ENCODE peak calls at places on chromosomes 3 and 15, in eight cellular contexts. One of them, this sample, is unnamed.

GRCh38 chr3:30232142-30232541 is 374.3 kb upstream of the TGFBR2 start:
- DNase-seq in gastrocnemius medialis: peak; percentile 27
- DNase-seq in progenitor cell of endocrine pancreas: no peak
- DNase-seq in nephron progenitor cell: no peak
- DNase-seq in mucosa of descending colon: peak; percentile 10
- DNase-seq in bronchial epithelial cell: peak; percentile 15
- DNase-seq in cardiac muscle cell: no peak
- DNase-seq in HCT116: no peak
- DNase-seq in this sample: no peak

GRCh38 chr3:155983834-155984474 is 113.5 kb downstream of the GMPS start:
- DNase-seq in gastrocnemius medialis: no peak
- DNase-seq in progenitor cell of endocrine pancreas: no peak
- DNase-seq in nephron progenitor cell: no peak
- DNase-seq in mucosa of descending colon: no peak
- DNase-seq in bronchial epithelial cell: no peak
- DNase-seq in cardiac muscle cell: peak; percentile 31
- DNase-seq in HCT116: no peak
- DNase-seq in this sample: no peak

GRCh38 chr3:59581000-59581399 is 531.2 kb upstream of the CFAP20DC start:
- DNase-seq in gastrocnemius medialis: no peak
- DNase-seq in progenitor cell of endocrine pancreas: no peak
- DNase-seq in nephron progenitor cell: no peak
- DNase-seq in mucosa of descending colon: no peak
- DNase-seq in bronchial epithelial cell: peak; percentile 61
- DNase-seq in cardiac muscle cell: no peak
- DNase-seq in HCT116: no peak
- DNase-seq in this sample: no peak

GRCh38 chr3:189772584-189772983 is 141.4 kb downstream of the TP63 start:
- DNase-seq in gastrocnemius medialis: no peak
- DNase-seq in progenitor cell of endocrine pancreas: no peak
- DNase-seq in nephron progenitor cell: no peak
- DNase-seq in mucosa of descending colon: no peak
- DNase-seq in bronchial epithelial cell: no peak
- DNase-seq in cardiac muscle cell: no peak
- DNase-seq in HCT116: no peak
- DNase-seq in this sample: no peak

GRCh38 chr15:83717010-83717409 is 63.1 kb downstream of the ADAMTSL3 start:
- DNase-seq in gastrocnemius medialis: no peak
- DNase-seq in progenitor cell of endocrine pancreas: no peak
- DNase-seq in nephron progenitor cell: no peak
- DNase-seq in mucosa of descending colon: no peak
- DNase-seq in bronchial epithelial cell: no peak
- DNase-seq in cardiac muscle cell: no peak
- DNase-seq in HCT116: no peak
- DNase-seq in this sample: no peak

GRCh38 chr3:44125882-44126281 is 115.8 kb upstream of the TOPAZ1 start:
- DNase-seq in gastrocnemius medialis: no peak
- DNase-seq in progenitor cell of endocrine pancreas: no peak
- DNase-seq in nephron progenitor cell: no peak
- DNase-seq in mucosa of descending colon: no peak
- DNase-seq in bronchial epithelial cell: peak; percentile 29
- DNase-seq in cardiac muscle cell: peak; percentile 48
- DNase-seq in HCT116: no peak
- DNase-seq in this sample: no peak

GRCh38 chr3:196941846-196942225 is 492 bp downstream of the NCBP2 start:
- DNase-seq in gastrocnemius medialis: no peak
- DNase-seq in progenitor cell of endocrine pancreas: no peak
- DNase-seq in nephron progenitor cell: peak; percentile 68
- DNase-seq in mucosa of descending colon: peak; percentile 71
- DNase-seq in bronchial epithelial cell: peak; percentile 32
- DNase-seq in cardiac muscle cell: peak; percentile 78
- DNase-seq in HCT116: no peak
- DNase-seq in this sample: no peak

GRCh38 chr3:104437131-104437750 is 929.5 kb upstream of the ALCAM start:
- DNase-seq in gastrocnemius medialis: no peak
- DNase-seq in progenitor cell of endocrine pancreas: no peak
- DNase-seq in nephron progenitor cell: no peak
- DNase-seq in mucosa of descending colon: no peak
- DNase-seq in bronchial epithelial cell: peak; percentile 57
- DNase-seq in cardiac muscle cell: no peak
- DNase-seq in HCT116: peak; percentile 38
- DNase-seq in this sample: no peak

GRCh38 chr3:56595956-56596355 is 39.0 kb downstream of the CCDC66 start:
- DNase-seq in gastrocnemius medialis: no peak
- DNase-seq in progenitor cell of endocrine pancreas: no peak
- DNase-seq in nephron progenitor cell: no peak
- DNase-seq in mucosa of descending colon: no peak
- DNase-seq in bronchial epithelial cell: no peak
- DNase-seq in cardiac muscle cell: no peak
- DNase-seq in HCT116: no peak
- DNase-seq in this sample: no peak

GRCh38 chr3:46660543-46661523 is 32.6 kb downstream of the ALS2CL start:
- DNase-seq in gastrocnemius medialis: no peak
- DNase-seq in progenitor cell of endocrine pancreas: no peak
- DNase-seq in nephron progenitor cell: peak; percentile 32
- DNase-seq in mucosa of descending colon: no peak
- DNase-seq in bronchial epithelial cell: peak; percentile 89
- DNase-seq in cardiac muscle cell: no peak
- DNase-seq in HCT116: no peak
- DNase-seq in this sample: no peak

GRCh38 chr15:89227425-89227824 is 6.0 kb upstream of the RLBP1 start:
- DNase-seq in gastrocnemius medialis: no peak
- DNase-seq in progenitor cell of endocrine pancreas: no peak
- DNase-seq in nephron progenitor cell: no peak
- DNase-seq in mucosa of descending colon: no peak
- DNase-seq in bronchial epithelial cell: no peak
- DNase-seq in cardiac muscle cell: no peak
- DNase-seq in HCT116: no peak
- DNase-seq in this sample: no peak

GRCh38 chr15:89225588-89225987 is 4.2 kb upstream of the RLBP1 start:
- DNase-seq in gastrocnemius medialis: no peak
- DNase-seq in progenitor cell of endocrine pancreas: no peak
- DNase-seq in nephron progenitor cell: no peak
- DNase-seq in mucosa of descending colon: no peak
- DNase-seq in bronchial epithelial cell: no peak
- DNase-seq in cardiac muscle cell: no peak
- DNase-seq in HCT116: no peak
- DNase-seq in this sample: no peak

GRCh38 chr15:89231832-89232231 is 10.5 kb upstream of the RLBP1 start:
- DNase-seq in gastrocnemius medialis: no peak
- DNase-seq in progenitor cell of endocrine pancreas: no peak
- DNase-seq in nephron progenitor cell: no peak
- DNase-seq in mucosa of descending colon: no peak
- DNase-seq in bronchial epithelial cell: no peak
- DNase-seq in cardiac muscle cell: no peak
- DNase-seq in HCT116: no peak
- DNase-seq in this sample: no peak

GRCh38 chr15:89226359-89227221 is 5.2 kb upstream of the RLBP1 start:
- DNase-seq in gastrocnemius medialis: no peak
- DNase-seq in progenitor cell of endocrine pancreas: no peak
- DNase-seq in nephron progenitor cell: no peak
- DNase-seq in mucosa of descending colon: no peak
- DNase-seq in bronchial epithelial cell: no peak
- DNase-seq in cardiac muscle cell: no peak
- DNase-seq in HCT116: no peak
- DNase-seq in this sample: no peak

DNA sequence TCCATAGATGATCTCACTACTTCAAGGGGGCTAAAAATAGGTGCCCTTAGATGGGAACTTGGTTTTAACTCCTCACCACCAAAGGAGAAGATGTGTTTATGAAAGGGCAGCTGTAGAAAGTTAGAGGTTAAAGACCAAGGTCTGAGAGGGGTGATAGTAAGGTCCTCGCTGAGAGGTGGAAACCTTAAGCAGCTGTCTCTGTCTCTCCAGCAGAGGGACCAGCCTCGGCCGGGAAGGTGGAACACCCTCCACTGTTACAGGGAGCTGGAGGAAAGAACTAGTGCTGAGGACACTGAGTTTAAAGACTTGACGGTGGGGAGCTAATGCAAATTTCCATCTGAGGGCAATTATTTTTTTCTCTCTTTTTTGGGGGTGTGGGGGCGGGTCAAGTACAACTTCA is 8.9 kb upstream of the RLBP1 start:
- DNase-seq in gastrocnemius medialis: no peak
- DNase-seq in progenitor cell of endocrine pancreas: no peak
- DNase-seq in nephron progenitor cell: no peak
- DNase-seq in mucosa of descending colon: no peak
- DNase-seq in bronchial epithelial cell: no peak
- DNase-seq in cardiac muscle cell: no peak
- DNase-seq in HCT116: no peak
- DNase-seq in this sample: no peak
- TF ChIP-seq CTCF in gastrocnemius medialis: no peak
- TF ChIP-seq CTCF in progenitor cell of endocrine pancreas: no peak
- TF ChIP-seq CTCF in nephron progenitor cell: no peak
- TF ChIP-seq CTCF in mucosa of descending colon: no peak
- TF ChIP-seq CTCF in bronchial epithelial cell: no peak
- TF ChIP-seq CTCF in cardiac muscle cell: peak; percentile 26
- TF ChIP-seq CTCF in HCT116: no peak
- TF ChIP-seq CTCF in this sample: no peak

DNA sequence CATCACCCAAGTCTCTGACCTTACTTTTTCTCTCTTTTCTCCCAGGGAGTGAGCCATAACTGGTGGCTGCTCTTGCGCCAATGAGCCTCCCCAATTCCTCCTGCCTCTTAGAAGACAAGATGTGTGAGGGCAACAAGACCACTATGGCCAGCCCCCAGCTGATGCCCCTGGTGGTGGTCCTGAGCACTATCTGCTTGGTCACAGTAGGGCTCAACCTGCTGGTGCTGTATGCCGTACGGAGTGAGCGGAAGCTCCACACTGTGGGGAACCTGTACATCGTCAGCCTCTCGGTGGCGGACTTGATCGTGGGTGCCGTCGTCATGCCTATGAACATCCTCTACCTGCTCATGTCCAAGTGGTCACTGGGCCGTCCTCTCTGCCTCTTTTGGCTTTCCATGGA is 13.2 kb upstream of the ATG7 start:
- DNase-seq in gastrocnemius medialis: no peak
- DNase-seq in progenitor cell of endocrine pancreas: no peak
- DNase-seq in nephron progenitor cell: no peak
- DNase-seq in mucosa of descending colon: no peak
- DNase-seq in bronchial epithelial cell: no peak
- DNase-seq in cardiac muscle cell: no peak
- DNase-seq in HCT116: no peak
- DNase-seq in this sample: no peak
- TF ChIP-seq CTCF in gastrocnemius medialis: no peak
- TF ChIP-seq CTCF in progenitor cell of endocrine pancreas: no peak
- TF ChIP-seq CTCF in nephron progenitor cell: no peak
- TF ChIP-seq CTCF in mucosa of descending colon: no peak
- TF ChIP-seq CTCF in bronchial epithelial cell: no peak
- TF ChIP-seq CTCF in cardiac muscle cell: no peak
- TF ChIP-seq CTCF in HCT116: no peak
- TF ChIP-seq CTCF in this sample: no peak

GRCh38 chr3:177820683-177821316 is 623.5 kb upstream of the TBL1XR1 start:
- DNase-seq in gastrocnemius medialis: no peak
- DNase-seq in progenitor cell of endocrine pancreas: no peak
- DNase-seq in nephron progenitor cell: no peak
- DNase-seq in mucosa of descending colon: no peak
- DNase-seq in bronchial epithelial cell: no peak
- DNase-seq in cardiac muscle cell: no peak
- DNase-seq in HCT116: no peak
- DNase-seq in this sample: no peak

GRCh38 chr3:177813322-177813721 is 616.0 kb upstream of the TBL1XR1 start:
- DNase-seq in gastrocnemius medialis: peak; percentile 69
- DNase-seq in progenitor cell of endocrine pancreas: no peak
- DNase-seq in nephron progenitor cell: no peak
- DNase-seq in mucosa of descending colon: no peak
- DNase-seq in bronchial epithelial cell: no peak
- DNase-seq in cardiac muscle cell: no peak
- DNase-seq in HCT116: no peak
- DNase-seq in this sample: no peak

GRCh38 chr3:177817746-177818145 is 620.5 kb upstream of the TBL1XR1 start:
- DNase-seq in gastrocnemius medialis: no peak
- DNase-seq in progenitor cell of endocrine pancreas: no peak
- DNase-seq in nephron progenitor cell: no peak
- DNase-seq in mucosa of descending colon: no peak
- DNase-seq in bronchial epithelial cell: no peak
- DNase-seq in cardiac muscle cell: no peak
- DNase-seq in HCT116: no peak
- DNase-seq in this sample: no peak

GRCh38 chr3:177818712-177819111 is 621.4 kb upstream of the TBL1XR1 start:
- DNase-seq in gastrocnemius medialis: no peak
- DNase-seq in progenitor cell of endocrine pancreas: no peak
- DNase-seq in nephron progenitor cell: no peak
- DNase-seq in mucosa of descending colon: no peak
- DNase-seq in bronchial epithelial cell: no peak
- DNase-seq in cardiac muscle cell: no peak
- DNase-seq in HCT116: no peak
- DNase-seq in this sample: no peak

GRCh38 chr3:177816667-177817208 is 619.5 kb upstream of the TBL1XR1 start:
- DNase-seq in gastrocnemius medialis: no peak
- DNase-seq in progenitor cell of endocrine pancreas: no peak
- DNase-seq in nephron progenitor cell: no peak
- DNase-seq in mucosa of descending colon: no peak
- DNase-seq in bronchial epithelial cell: peak; percentile 98
- DNase-seq in cardiac muscle cell: no peak
- DNase-seq in HCT116: peak; percentile 44
- DNase-seq in this sample: no peak
- TF ChIP-seq CTCF in gastrocnemius medialis: no peak
- TF ChIP-seq CTCF in progenitor cell of endocrine pancreas: no peak
- TF ChIP-seq CTCF in nephron progenitor cell: no peak
- TF ChIP-seq CTCF in mucosa of descending colon: no peak
- TF ChIP-seq CTCF in bronchial epithelial cell: peak; percentile 24
- TF ChIP-seq CTCF in cardiac muscle cell: peak; percentile 33
- TF ChIP-seq CTCF in HCT116: peak; percentile 32
- TF ChIP-seq CTCF in this sample: no peak

GRCh38 chr3:106208979-106209378 is 340.2 kb upstream of the CBLB start:
- DNase-seq in gastrocnemius medialis: no peak
- DNase-seq in progenitor cell of endocrine pancreas: no peak
- DNase-seq in nephron progenitor cell: no peak
- DNase-seq in mucosa of descending colon: peak; percentile 19
- DNase-seq in bronchial epithelial cell: peak; percentile 47
- DNase-seq in cardiac muscle cell: no peak
- DNase-seq in HCT116: no peak
- DNase-seq in this sample: no peak
- TF ChIP-seq CTCF in gastrocnemius medialis: no peak
- TF ChIP-seq CTCF in progenitor cell of endocrine pancreas: no peak
- TF ChIP-seq CTCF in nephron progenitor cell: no peak
- TF ChIP-seq CTCF in mucosa of descending colon: no peak
- TF ChIP-seq CTCF in bronchial epithelial cell: no peak
- TF ChIP-seq CTCF in cardiac muscle cell: peak; percentile 53
- TF ChIP-seq CTCF in HCT116: no peak
- TF ChIP-seq CTCF in this sample: no peak

GRCh38 chr3:147130461-147130860 is 275.9 kb downstream of the ZIC4 start:
- DNase-seq in gastrocnemius medialis: no peak
- DNase-seq in progenitor cell of endocrine pancreas: no peak
- DNase-seq in nephron progenitor cell: no peak
- DNase-seq in mucosa of descending colon: no peak
- DNase-seq in bronchial epithelial cell: no peak
- DNase-seq in cardiac muscle cell: no peak
- DNase-seq in HCT116: no peak
- DNase-seq in this sample: no peak
- TF ChIP-seq CTCF in gastrocnemius medialis: no peak
- TF ChIP-seq CTCF in progenitor cell of endocrine pancreas: no peak
- TF ChIP-seq CTCF in nephron progenitor cell: no peak
- TF ChIP-seq CTCF in mucosa of descending colon: no peak
- TF ChIP-seq CTCF in bronchial epithelial cell: no peak
- TF ChIP-seq CTCF in cardiac muscle cell: no peak
- TF ChIP-seq CTCF in HCT116: no peak
- TF ChIP-seq CTCF in this sample: no peak

This sample was measured in mesothelial cell of epicardium.